ENCODE peak calls at places on chromosomes 4 and X, in four cellular contexts. K, D, V and Z are unnamed samples.
A peak's percentile ranks its signal among the peaks of the same experiment; 100 is the strongest.

GRCh38 chr4:91285485-91285884 is 1018.3 kb upstream of the GRID2 start:
- DNase-seq in K (no peak), D (no peak), V (no peak), Z (no peak)

GRCh38 chr4:124427095-124427767 is 285.3 kb downstream of the ANKRD50 start:
- DNase-seq in K (no peak), D (no peak), V (peak; percentile 24), Z (no peak)

GRCh38 chr4:185958094-185958493 is 110.9 kb upstream of the TLR3 start:
- DNase-seq in K (no peak), D (no peak), V (no peak), Z (no peak)

GRCh38 chr4:5890063-5890727 is 2.7 kb downstream of the CRMP1 start:
- DNase-seq in K (peak; percentile 30), D (peak; percentile 87), V (peak; percentile 97), Z (peak; percentile 97)

GRCh38 chrX:14641681-14642655 is 112.6 kb downstream of the GLRA2 start:
- DNase-seq in K (no peak), D (no peak), V (no peak), Z (no peak)

GRCh38 chr4:147368948-147369347 is 111.9 kb upstream of the EDNRA start:
- DNase-seq in K (peak; percentile 66), D (no peak), V (no peak), Z (no peak)

GRCh38 chr4:38920186-38920585 is 52.6 kb downstream of the FAM114A1 start:
- DNase-seq in K (peak; percentile 29), D (no peak), V (no peak), Z (no peak)

GRCh38 chrX:19743386-19743785 is 144.0 kb downstream of the SH3KBP1 start:
- DNase-seq in K (no peak), D (no peak), V (no peak), Z (no peak)

GRCh38 chr4:105022811-105023667 is 123.6 kb upstream of the TET2 start:
- DNase-seq in K (peak; percentile 3), D (no peak), V (peak; percentile 4), Z (no peak)

GRCh38 chr4:147960971-147961370 is 229.1 kb downstream of the ARHGAP10 start:
- DNase-seq in K (no peak), D (no peak), V (no peak), Z (no peak)

GRCh38 chr4:47209833-47210232 is 178.5 kb downstream of the GABRB1 start:
- DNase-seq in K (peak; percentile 90), D (no peak), V (no peak), Z (no peak)

GRCh38 chr4:99630857-99631256 is 26.8 kb downstream of the C4orf54 start:
- DNase-seq in K (no peak), D (no peak), V (no peak), Z (no peak)

GRCh38 chrX:132292753-132293152 is 73.5 kb upstream of the RAP2C start:
- DNase-seq in K (peak; percentile 57), D (no peak), V (peak; percentile 63), Z (peak; percentile 32)

GRCh38 chr4:37620174-37620573 is 66.0 kb downstream of the RELL1 start:
- DNase-seq in K (no peak), D (no peak), V (no peak), Z (no peak)

GRCh38 chr4:37623940-37624339 is 62.2 kb downstream of the RELL1 start:
- DNase-seq in K (no peak), D (no peak), V (no peak), Z (no peak)

GRCh38 chr4:37627263-37627662 is 58.9 kb downstream of the RELL1 start:
- DNase-seq in K (no peak), D (no peak), V (no peak), Z (no peak)

GRCh38 chr4:37625499-37625898 is 60.7 kb downstream of the RELL1 start:
- DNase-seq in K (no peak), D (no peak), V (no peak), Z (no peak)

GRCh38 chr4:37623125-37623524 is 63.1 kb downstream of the RELL1 start:
- DNase-seq in K (no peak), D (no peak), V (no peak), Z (no peak)
- H3K56ac ChIP-seq in K (no peak overlapping the region), D (no peak overlapping the region), V (no peak overlapping the region), Z (no peak overlapping the region)

DNA sequence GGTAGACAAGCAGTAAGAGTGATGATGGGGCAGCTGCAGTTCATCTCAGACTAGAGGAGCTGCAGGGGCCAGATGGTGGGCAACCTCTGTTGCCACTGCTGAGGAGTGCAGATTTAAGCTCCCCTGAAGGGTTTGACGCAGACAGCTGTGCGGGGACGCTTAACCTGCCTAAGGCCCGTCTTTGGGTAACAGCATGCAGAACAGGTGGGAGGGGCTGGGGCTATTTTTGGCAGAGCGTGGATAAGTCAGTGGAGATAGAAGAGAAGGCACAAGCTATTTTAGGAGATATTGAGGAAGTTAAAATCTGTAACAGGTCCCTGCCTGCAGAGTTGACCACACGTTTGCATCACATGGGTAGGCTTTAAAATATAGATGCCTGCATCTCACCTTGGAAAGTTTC is 10.5 kb downstream of the CD99 start:
- DNase-seq in K (no peak), D (no peak), V (no peak), Z (no peak)
- H3K4ac ChIP-seq in K (no peak overlapping the region), D (peak overlapping the region; percentile 48), V (no peak overlapping the region), Z (no peak overlapping the region)

DNA sequence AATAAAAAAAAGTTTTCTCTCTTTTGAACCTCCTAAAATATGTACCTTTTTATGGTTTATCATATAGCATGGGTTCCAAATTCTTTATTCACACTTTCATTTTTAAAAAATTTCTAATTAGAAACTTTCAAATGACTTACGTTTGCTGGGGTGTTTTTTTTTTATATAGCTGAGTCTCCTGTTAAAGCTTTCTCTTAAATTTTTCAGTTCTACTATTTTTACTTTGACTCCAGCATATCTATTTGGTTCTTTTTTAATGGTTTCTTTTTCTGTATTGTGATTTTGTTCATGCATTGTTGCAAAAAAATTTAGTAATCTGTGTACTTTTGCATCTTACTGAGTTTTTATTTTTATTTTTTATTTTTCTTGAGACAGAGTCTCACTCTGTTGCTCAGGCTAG is 22.3 kb downstream of the ZNF718 start:
- DNase-seq in K (no peak), D (no peak), V (no peak), Z (no peak)
- H3K56ac ChIP-seq in K (no peak overlapping the region), D (no peak overlapping the region), V (no peak overlapping the region), Z (no peak overlapping the region)

GRCh38 chr4:107719211-107719926 is 665 bp downstream of the PAPSS1 start:
- DNase-seq in K (peak; percentile 26), D (no peak), V (peak; percentile 85), Z (peak; percentile 72)
- H3K4ac ChIP-seq in K (no peak overlapping the region), D (no peak overlapping the region), V (no peak overlapping the region), Z (no peak overlapping the region)

GRCh38 chr4:68365068-68365467 is 15.2 kb upstream of the YTHDC1 start:
- DNase-seq in K (no peak), D (no peak), V (no peak), Z (no peak)

GRCh38 chr4:68367835-68368234 is 17.9 kb upstream of the YTHDC1 start:
- DNase-seq in K (no peak), D (no peak), V (peak; percentile 73), Z (no peak)

GRCh38 chr4:68369474-68369805 is 19.6 kb upstream of the YTHDC1 start:
- DNase-seq in K (no peak), D (no peak), V (peak; percentile 74), Z (no peak)

GRCh38 chr4:68368566-68369473 is 18.9 kb upstream of the YTHDC1 start:
- DNase-seq in K (peak; percentile 69), D (no peak), V (no peak), Z (no peak)

DNA sequence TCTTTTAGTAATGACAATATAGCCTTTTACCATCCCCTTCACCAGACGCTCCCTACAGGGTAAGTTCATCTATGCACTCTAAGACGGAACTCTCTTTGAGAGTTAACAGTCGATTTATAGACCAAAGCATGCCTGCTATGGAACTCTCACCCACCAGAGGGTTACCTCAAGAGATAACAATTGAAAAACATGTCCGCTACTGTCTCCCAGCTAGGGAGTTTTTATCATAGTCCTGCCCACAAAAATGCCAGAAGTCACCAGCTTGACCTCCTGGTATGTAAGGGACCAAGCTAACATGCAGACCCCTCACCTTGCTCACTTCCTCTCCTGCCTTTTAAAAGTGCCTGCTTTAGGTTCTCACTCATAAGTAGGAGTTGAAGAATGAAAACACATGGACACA is 16.7 kb upstream of the YTHDC1 start:
- DNase-seq in K (no peak), D (no peak), V (no peak), Z (no peak)
- H3K56ac ChIP-seq in K (no peak overlapping the region), D (no peak overlapping the region), V (no peak overlapping the region), Z (no peak overlapping the region)

DNA sequence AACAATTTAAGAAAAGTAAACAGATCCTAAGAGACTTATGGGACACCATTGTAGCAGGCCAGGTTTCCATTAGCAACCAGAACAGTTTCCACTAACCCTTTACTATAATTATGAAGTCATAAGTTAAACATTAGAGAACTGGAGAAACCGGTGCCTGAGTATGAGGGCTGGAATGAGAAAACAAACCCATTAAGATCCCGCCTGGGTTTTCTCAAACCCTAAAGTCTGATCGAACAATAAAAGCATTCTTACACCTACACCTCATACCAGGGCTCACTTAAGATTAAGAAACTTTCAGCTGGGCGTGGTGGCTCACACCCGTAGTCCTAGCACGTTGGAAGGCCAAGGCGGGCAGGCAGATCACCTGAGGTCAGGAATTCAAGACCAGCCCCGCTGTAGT is 13.7 kb upstream of the DHX15 start:
- DNase-seq in K (peak; percentile 12), D (no peak), V (no peak), Z (no peak)
- H3K4ac ChIP-seq in K (no peak overlapping the region), D (no peak overlapping the region), V (no peak overlapping the region), Z (no peak overlapping the region)

GRCh38 chrX:42050345-42050744 is 127.0 kb upstream of the CASK start:
- DNase-seq in K (no peak), D (no peak), V (no peak), Z (no peak)
- H3K56ac ChIP-seq in K (no peak overlapping the region), D (no peak overlapping the region), V (no peak overlapping the region), Z (no peak overlapping the region)